ENCODE peak calls at places on chromosomes 6 and 20, in seven cellular contexts. G is body of pancreas, X is substantia nigra, T is neuronal stem cell, A is adrenal gland, M is keratinocyte, D is upper lobe of right lung. P is an unnamed sample.

GRCh38 chr6:116019428-116019827 is 41.3 kb downstream of the FRK start:
- DNase-seq in T (no peak), D (no peak), G (no peak), A (no peak), X (no peak), M (no peak), P (no peak)

GRCh38 chr6:134686071-134686470 is 263.8 kb downstream of the ALDH8A1 start:
- DNase-seq in D (no peak), A (no peak), T (no peak), M (no peak), G (no peak), X (no peak), P (peak; percentile 57)

GRCh38 chr20:18645196-18645745 is 57.4 kb downstream of the DTD1 start:
- DNase-seq in T (no peak), A (no peak), M (no peak), G (no peak), X (no peak), D (no peak), P (no peak)

GRCh38 chr20:22770240-22770800 is 185.9 kb upstream of the FOXA2 start:
- DNase-seq in M (no peak), D (no peak), T (no peak), G (no peak), A (no peak), X (no peak), P (no peak)

GRCh38 chr6:15661815-15662245 is 998 bp downstream of the DTNBP1 start:
- DNase-seq in M (no peak), G (no peak), T (no peak), A (no peak), D (no peak), X (no peak), P (no peak)

GRCh38 chr20:35992713-35993335 is 24.4 kb downstream of the CNBD2 start:
- DNase-seq in X (peak; percentile 1), A (peak; percentile 57), T (peak; percentile 62), G (peak; percentile 52), D (no peak), M (no peak), P (no peak)

GRCh38 chr20:45032781-45033180 is 66.5 kb downstream of the STK4 start:
- DNase-seq in X (no peak), A (no peak), M (no peak), D (no peak), G (no peak), T (no peak), P (no peak)

GRCh38 chr6:115064680-115065079 is 721.9 kb upstream of the HS3ST5 start:
- DNase-seq in M (no peak), G (no peak), A (no peak), T (no peak), D (no peak), X (no peak), P (no peak)

GRCh38 chr6:16129623-16130243 is 847 bp downstream of the MYLIP start:
- DNase-seq in G (peak; percentile 51), M (no peak), T (peak; percentile 20), X (peak; percentile 31), D (peak; percentile 79), A (peak; percentile 44), P (no peak)

GRCh38 chr6:131792091-131792496 is 15.7 kb upstream of the ENPP1 start:
- DNase-seq in T (no peak), D (no peak), A (no peak), M (no peak), G (no peak), X (no peak), P (no peak)

GRCh38 chr6:7050911-7051779 is 56.6 kb upstream of the RREB1 start:
- DNase-seq in X (no peak), A (peak; percentile 65), M (peak; percentile 87), G (peak; percentile 62), D (peak; percentile 84), T (peak; percentile 38), P (peak; percentile 77)

GRCh38 chr6:51996296-51996947 is 91.0 kb downstream of the PKHD1 start:
- DNase-seq in T (no peak), A (no peak), G (no peak), M (no peak), D (no peak), X (no peak), P (no peak)

GRCh38 chr20:50333856-50334255 is 143.2 kb downstream of the CEBPB start:
- DNase-seq in T (no peak), X (no peak), G (no peak), A (peak; percentile 80), D (no peak), M (no peak), P (peak; percentile 79)

GRCh38 chr6:170087946-170088348 is 202.9 kb downstream of the DLL1 start:
- DNase-seq in T (no peak), X (no peak), M (no peak), A (peak; percentile 23), D (peak; percentile 67), G (peak; percentile 15), P (no peak)

GRCh38 chr6:90596967-90597539 is 10.2 kb upstream of the MAP3K7 start:
- DNase-seq in G (no peak), M (no peak), D (no peak), A (no peak), T (no peak), X (no peak), P (no peak)

GRCh38 chr6:71190809-71191208 is 97.8 kb upstream of the OGFRL1 start:
- DNase-seq in G (no peak), T (no peak), D (no peak), M (no peak), A (no peak), X (no peak), P (no peak)

GRCh38 chr6:15506066-15506465 is 156.8 kb downstream of the DTNBP1 start:
- DNase-seq in D (peak; percentile 30), G (peak; percentile 3), M (no peak), X (no peak), A (no peak), T (no peak), P (no peak)

GRCh38 chr6:13427838-13428527 is 59.4 kb downstream of the GFOD1 start:
- DNase-seq in X (no peak), G (no peak), A (no peak), D (no peak), M (no peak), T (no peak), P (no peak)

GRCh38 chr6:16121339-16121738 is 7.5 kb upstream of the MYLIP start:
- DNase-seq in X (no peak), M (no peak), G (no peak), A (no peak), T (no peak), D (no peak), P (no peak)

GRCh38 chr6:134719850-134720249 is 230.1 kb downstream of the ALDH8A1 start:
- DNase-seq in T (no peak), A (no peak), G (no peak), M (no peak), X (no peak), D (no peak), P (no peak)

GRCh38 chr6:150409576-150410066 is 40.8 kb downstream of the IYD start:
- DNase-seq in A (peak; percentile 66), T (no peak), X (peak; percentile 22), G (peak; percentile 68), M (no peak), D (no peak), P (no peak)

GRCh38 chr6:30450908-30451818 is 38.1 kb upstream of the HLA-E start:
- DNase-seq in M (no peak), T (no peak), A (no peak), X (no peak), D (peak; percentile 72), G (peak; percentile 32), P (no peak)

GRCh38 chr6:129370268-129370916 is 339.6 kb downstream of the ARHGAP18 start:
- DNase-seq in A (peak; percentile 46), D (no peak), X (peak; percentile 13), M (no peak), G (no peak), T (peak; percentile 29), P (no peak)

GRCh38 chr6:37145443-37145842 is 24.5 kb upstream of the PIM1 start:
- DNase-seq in A (no peak), D (no peak), T (no peak), M (no peak), G (no peak), X (no peak), P (no peak)

GRCh38 chr6:37146735-37147157 is 23.2 kb upstream of the PIM1 start:
- DNase-seq in A (no peak), D (no peak), T (no peak), M (no peak), X (no peak), G (no peak), P (no peak)

GRCh38 chr6:37150314-37150713 is 19.6 kb upstream of the PIM1 start:
- DNase-seq in A (no peak), M (no peak), X (no peak), T (no peak), G (no peak), D (no peak), P (no peak)

GRCh38 chr6:37155394-37156312 is 14.3 kb upstream of the PIM1 start:
- DNase-seq in A (no peak), X (no peak), G (no peak), D (no peak), M (no peak), T (no peak), P (no peak)

GRCh38 chr6:37149750-37150149 is 20.2 kb upstream of the PIM1 start:
- DNase-seq in M (no peak), G (no peak), X (no peak), T (no peak), D (no peak), A (no peak), P (no peak)
- H3K27ac ChIP-seq in M (no peak overlapping the region), G (no peak overlapping the region), X (no peak overlapping the region), T (no peak overlapping the region), D (no peak overlapping the region), A (no peak overlapping the region), P (no peak overlapping the region)

DNA sequence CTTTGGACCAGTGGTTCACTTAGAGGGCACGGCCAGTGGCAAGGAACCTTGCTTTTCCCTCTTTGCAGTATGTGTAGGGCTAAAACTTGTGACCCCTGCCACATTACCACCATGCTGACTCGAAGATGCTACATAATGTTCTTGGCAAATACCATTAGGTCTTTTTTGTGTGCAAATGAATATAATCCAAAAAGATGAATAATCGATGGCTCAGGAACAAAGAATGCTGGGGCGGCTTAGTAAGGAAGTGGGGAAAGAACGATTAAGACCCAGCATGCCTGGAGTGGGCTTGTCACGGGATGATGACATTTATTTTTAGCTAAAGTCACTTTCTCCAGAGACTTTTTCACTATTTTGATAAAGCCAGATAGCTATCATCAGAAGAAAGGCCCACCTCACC is 23.1 kb downstream of the CMTR1 start:
- DNase-seq in G (no peak), A (no peak), M (no peak), X (no peak), D (no peak), T (no peak), P (no peak)
- H3K27ac ChIP-seq in G (no peak overlapping the region), A (no peak overlapping the region), M (peak overlapping the region; percentile 82), X (no peak overlapping the region), D (no peak overlapping the region), T (no peak overlapping the region), P (peak overlapping the region; percentile 67)

DNA sequence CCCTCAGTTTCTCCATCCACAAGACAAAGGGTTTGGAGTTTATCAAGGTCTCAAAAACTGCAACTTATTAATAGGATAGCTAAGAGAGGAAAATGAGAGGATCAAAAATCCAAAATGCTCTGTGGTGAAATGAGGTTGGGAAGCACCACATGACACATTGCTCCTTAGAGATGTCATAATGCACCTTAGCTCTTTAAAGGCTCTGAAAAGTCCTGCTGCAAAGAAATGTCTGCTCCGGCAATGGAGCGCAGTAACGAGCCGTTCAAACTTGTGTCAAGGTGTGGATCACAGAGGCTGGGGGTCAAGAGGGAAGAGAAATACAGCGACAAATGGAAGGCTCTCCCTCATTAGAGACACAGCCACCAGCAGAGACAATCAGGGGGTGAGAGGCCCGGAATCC is 53.1 kb downstream of the BMP7 start:
- DNase-seq in G (no peak), D (no peak), A (no peak), M (no peak), T (no peak), X (no peak), P (no peak)
- H3K27ac ChIP-seq in G (no peak overlapping the region), D (no peak overlapping the region), A (no peak overlapping the region), M (no peak overlapping the region), T (no peak overlapping the region), X (no peak overlapping the region), P (no peak overlapping the region)

GRCh38 chr6:40348591-40348990 is 238.6 kb downstream of the LRFN2 start:
- DNase-seq in G (no peak), X (no peak), T (no peak), D (no peak), A (no peak), M (no peak), P (no peak)
- H3K27ac ChIP-seq in G (no peak overlapping the region), X (no peak overlapping the region), T (no peak overlapping the region), D (no peak overlapping the region), A (no peak overlapping the region), M (no peak overlapping the region), P (no peak overlapping the region)

P was measured in epithelial cell of prostate.